ENCODE peak calls at places on chromosome 19, in eight cellular contexts. G is colonic mucosa, C is neural progenitor cell, F is GM23338, K is tibial artery, T is endodermal cell, S is IMR-90, J is heart left ventricle. A is an unnamed sample.

GRCh38 chr19:29381353-29382203 is 144.2 kb upstream of the VSTM2B start:
- DNase-seq in T (peak; percentile 14), J (no peak), K (peak; percentile 45), G (peak; percentile 3), C (no peak), F (no peak), S (no peak), A (no peak)

GRCh38 chr19:12833747-12834417 is 497 bp downstream of the RTBDN start:
- DNase-seq in G (peak; percentile 39), J (no peak), K (no peak), S (no peak), C (peak; percentile 81), F (peak; percentile 74), T (peak; percentile 88), A (no peak)

GRCh38 chr19:13156968-13157882 is 7.0 kb downstream of the IER2 start:
- DNase-seq in S (no peak), K (no peak), T (no peak), F (no peak), G (no peak), J (no peak), C (no peak), A (no peak)

GRCh38 chr19:6723738-6724137 is 3.3 kb upstream of the C3 start:
- DNase-seq in J (no peak), K (no peak), C (no peak), T (no peak), G (no peak), F (no peak), S (no peak), A (peak; percentile 49)

GRCh38 chr19:29662604-29663404 is 2.5 kb upstream of the PLEKHF1 start:
- DNase-seq in F (no peak), T (no peak), J (peak; percentile 68), K (peak; percentile 93), G (peak; percentile 42), C (no peak), S (peak; percentile 94), A (peak; percentile 76)

GRCh38 chr19:43489310-43489709 is 15.2 kb downstream of the PHLDB3 start:
- DNase-seq in G (no peak), T (no peak), C (no peak), F (no peak), S (no peak), J (no peak), K (no peak), A (no peak)

GRCh38 chr19:16203256-16204004 is 5.7 kb downstream of the AP1M1 start:
- DNase-seq in S (no peak), C (no peak), F (no peak), G (no peak), K (peak; percentile 55), J (no peak), T (peak; percentile 33), A (no peak)

GRCh38 chr19:6551607-6552450 is 21.0 kb downstream of the TNFSF9 start:
- DNase-seq in S (no peak), F (peak; percentile 92), G (no peak), C (peak; percentile 83), T (peak; percentile 91), K (no peak), J (no peak), A (peak; percentile 56)

GRCh38 chr19:35247526-35248309 is 1.1 kb upstream of the LSR start:
- DNase-seq in C (peak; percentile 98), J (peak; percentile 51), K (peak; percentile 66), F (peak; percentile 99), T (peak; percentile 98), G (peak; percentile 94), S (no peak), A (no peak)

GRCh38 chr19:49895566-49896297 is 955 bp downstream of the IL4I1 start:
- DNase-seq in G (no peak), F (no peak), T (no peak), K (no peak), J (no peak), C (no peak), S (no peak), A (no peak)

GRCh38 chr19:48400018-48400742 is 6.7 kb downstream of the GRIN2D start:
- DNase-seq in T (peak; percentile 93), F (peak; percentile 99), K (peak; percentile 81), G (peak; percentile 67), J (peak; percentile 52), C (peak; percentile 75), S (peak; percentile 55), A (peak; percentile 76)

GRCh38 chr19:34960103-34960805 is 3.8 kb downstream of the ZNF792 start:
- DNase-seq in K (no peak), J (no peak), C (no peak), S (peak; percentile 86), T (no peak), G (no peak), F (no peak), A (no peak)

GRCh38 chr19:17210296-17210695 is 4.9 kb upstream of the USE1 start:
- DNase-seq in S (peak; percentile 16), C (no peak), J (no peak), K (no peak), G (no peak), F (no peak), T (no peak), A (no peak)

GRCh38 chr19:56660381-56661105 is 11.0 kb downstream of the ZNF835 start:
- DNase-seq in C (no peak), F (no peak), S (no peak), T (no peak), G (no peak), K (no peak), J (peak; percentile 17), A (no peak)

GRCh38 chr19:18091217-18091608 is 4.5 kb upstream of the IL12RB1 start:
- DNase-seq in K (peak; percentile 83), C (no peak), T (no peak), J (peak; percentile 60), S (no peak), F (no peak), G (peak; percentile 63), A (peak; percentile 69)

GRCh38 chr19:277581-278165 is 13.5 kb downstream of the PLPP2 start:
- DNase-seq in K (peak; percentile 17), C (peak; percentile 89), T (peak; percentile 88), G (no peak), S (peak; percentile 35), J (no peak), F (peak; percentile 84), A (no peak)

GRCh38 chr19:32202244-32202643 is 143.2 kb upstream of the ZNF507 start:
- DNase-seq in F (no peak), K (peak; percentile 35), T (no peak), S (no peak), C (no peak), G (no peak), J (no peak), A (no peak)

GRCh38 chr19:38274734-38275133 is 10.4 kb downstream of the SPINT2 start:
- DNase-seq in C (no peak), G (peak; percentile 58), F (no peak), K (no peak), T (no peak), J (peak; percentile 55), S (no peak), A (no peak)

GRCh38 chr19:4051175-4052101 is 15.3 kb downstream of the ZBTB7A start:
- DNase-seq in G (peak; percentile 33), T (no peak), J (no peak), S (peak; percentile 55), C (no peak), F (no peak), K (no peak), A (peak; percentile 65)

GRCh38 chr19:4052114-4052992 is 14.3 kb downstream of the ZBTB7A start:
- DNase-seq in C (no peak), S (peak; percentile 20), T (no peak), K (peak; percentile 69), J (peak; percentile 55), G (peak; percentile 90), F (no peak), A (no peak)

GRCh38 chr19:4054471-4055208 is 12.1 kb downstream of the ZBTB7A start:
- DNase-seq in J (peak; percentile 7), S (no peak), K (no peak), T (no peak), G (peak; percentile 28), F (peak; percentile 1), C (no peak), A (no peak)

GRCh38 chr19:4053423-4054324 is 13.0 kb downstream of the ZBTB7A start:
- DNase-seq in J (no peak), S (no peak), K (no peak), G (peak; percentile 64), C (no peak), T (no peak), F (no peak), A (no peak)

GRCh38 chr19:4052993-4053422 is 13.7 kb downstream of the ZBTB7A start:
- DNase-seq in C (no peak), T (no peak), S (no peak), J (no peak), F (no peak), G (peak; percentile 81), K (no peak), A (no peak)
- H3K4me3 ChIP-seq in C (no peak overlapping the region), T (no peak overlapping the region), S (no peak overlapping the region), J (no peak overlapping the region), F (no peak overlapping the region), G (peak overlapping the region; percentile 17), K (peak overlapping the region; percentile 9), A (peak overlapping the region; percentile 46)

GRCh38 chr19:40026597-40026970 is 29.4 kb downstream of the ZNF780B start:
- DNase-seq in K (no peak), T (no peak), C (no peak), F (no peak), S (no peak), G (no peak), J (no peak), A (no peak)
- H3K27me3 ChIP-seq in K (no peaks in the 10 kb centered on the region), T (no peaks in the 10 kb centered on the region), C (no peaks in the 10 kb centered on the region), F (no peaks in the 10 kb centered on the region), S (no peaks in the 10 kb centered on the region), G (no peaks in the 10 kb centered on the region), J (no peaks in the 10 kb centered on the region), A (no peaks in the 10 kb centered on the region)

DNA sequence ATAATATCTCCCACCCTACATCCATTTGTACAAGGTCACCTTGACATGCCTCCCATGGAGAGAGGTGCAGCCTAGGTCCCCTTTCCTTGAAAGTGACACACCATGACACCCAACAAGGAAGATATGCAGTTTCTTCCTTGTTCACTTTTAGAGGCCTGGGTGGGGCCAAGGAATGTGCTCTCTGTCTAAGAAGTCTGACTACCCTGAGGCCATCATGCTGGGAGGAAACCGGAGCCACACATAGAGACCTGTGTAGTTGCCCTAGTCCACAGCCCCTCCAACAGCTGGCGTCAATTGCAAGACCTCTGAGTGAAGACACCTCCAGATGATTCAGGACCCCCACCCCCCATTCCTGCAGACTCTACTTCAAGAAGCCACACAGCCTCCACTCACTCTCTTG is 11.0 kb downstream of the SYDE1 start:
- DNase-seq in T (no peak), G (no peak), C (no peak), J (no peak), F (no peak), S (no peak), K (peak; percentile 31), A (no peak)
- H3K36me3 ChIP-seq in T (peaks cover 68% of the 10 kb centered on the region), G (peaks cover 32% of the 10 kb centered on the region), C (no peaks in the 10 kb centered on the region), J (peaks cover 92% of the 10 kb centered on the region), F (peaks cover 17% of the 10 kb centered on the region), S (peaks cover 82% of the 10 kb centered on the region), K (peaks cover 99% of the 10 kb centered on the region), A (peaks cover 5% of the 10 kb centered on the region)

GRCh38 chr19:3459322-3459881 is 20.9 kb downstream of the SMIM24 start:
- DNase-seq in T (peak; percentile 90), G (peak; percentile 65), J (peak; percentile 92), C (no peak), S (peak; percentile 94), K (peak; percentile 98), F (peak; percentile 78), A (peak; percentile 92)
- H3K4me3 ChIP-seq in T (no peak overlapping the region), G (no peak overlapping the region), J (peak overlapping the region; percentile 4), C (peak overlapping the region; percentile 17), S (no peak overlapping the region), K (peak overlapping the region; percentile 24), F (peak overlapping the region; percentile 56), A (no peak overlapping the region)